ENCODE peak calls at places on chromosomes 7 and 10, in five cellular contexts. R is K562, D is H1, G is HepG2, Q is GM12878. Y is an unnamed sample.

GRCh38 chr7:153829523-153829922 is 222.7 kb upstream of the DPP6 start:
- DNase-seq in R (no peak), D (no peak), G (no peak), Q (no peak), Y (no peak)

GRCh38 chr7:80053098-80053497 is 81.5 kb upstream of the GNAI1 start:
- DNase-seq in R (no peak), D (no peak), G (peak; percentile 3), Q (no peak), Y (no peak)

GRCh38 chr7:42065942-42066341 is 171.1 kb downstream of the GLI3 start:
- DNase-seq in R (no peak), D (no peak), G (no peak), Q (no peak), Y (no peak)

GRCh38 chr7:73520673-73521635 is 1.1 kb downstream of the BAZ1B start:
- DNase-seq in R (peak; percentile 34), D (no peak), G (no peak), Q (no peak), Y (peak; percentile 44)

GRCh38 chr7:71132521-71133231 is 732 bp downstream of the GALNT17 start:
- DNase-seq in R (no peak), D (peak; percentile 65), G (no peak), Q (no peak), Y (no peak)

GRCh38 chr10:131088619-131089018 is 222.9 kb downstream of the TCERG1L start:
- DNase-seq in R (peak; percentile 58), D (peak; percentile 70), G (no peak), Q (no peak), Y (no peak)

GRCh38 chr10:90591629-90592028 is 266.2 kb downstream of the HTR7 start:
- DNase-seq in R (no peak), D (no peak), G (no peak), Q (no peak), Y (no peak)

GRCh38 chr7:108303332-108303731 is 152.9 kb downstream of the NRCAM start:
- DNase-seq in R (no peak), D (no peak), G (no peak), Q (no peak), Y (no peak)

GRCh38 chr10:95237376-95238170 is 43.5 kb downstream of the ACSM6 start:
- DNase-seq in R (no peak), D (no peak), G (no peak), Q (no peak), Y (no peak)

GRCh38 chr7:143223784-143224183 is 1.9 kb downstream of the TAS2R40 start:
- DNase-seq in R (no peak), D (no peak), G (no peak), Q (no peak), Y (no peak)

GRCh38 chr7:12557282-12557681 is 13.2 kb upstream of the SCIN start:
- DNase-seq in R (no peak), D (no peak), G (no peak), Q (no peak), Y (no peak)

GRCh38 chr7:142636751-142637150 is 112.5 kb upstream of the PRSS1 start:
- DNase-seq in R (no peak), D (no peak), G (no peak), Q (no peak), Y (no peak)

GRCh38 chr7:155169081-155169480 is 99.0 kb downstream of the HTR5A start:
- DNase-seq in R (no peak), D (no peak), G (no peak), Q (no peak), Y (no peak)

GRCh38 chr7:39217752-39218151 is 240.0 kb downstream of the POU6F2 start:
- DNase-seq in R (no peak), D (no peak), G (no peak), Q (no peak), Y (no peak)

GRCh38 chr10:71223365-71224058 is 11.1 kb downstream of the UNC5B start:
- DNase-seq in R (peak; percentile 56), D (no peak), G (no peak), Q (no peak), Y (no peak)

GRCh38 chr7:68518060-68518459 is 1080.2 kb upstream of the AUTS2 start:
- DNase-seq in R (no peak), D (no peak), G (no peak), Q (no peak), Y (no peak)
- TF ChIP-seq HDAC2 in R (no peak), D (no peak), G (no peak), Q (no peak), Y (no peak)

GRCh38 chr7:36746347-36746746 is 22.1 kb upstream of the AOAH start:
- DNase-seq in R (no peak), D (no peak), G (no peak), Q (no peak), Y (no peak)
- TF ChIP-seq HDAC2 in R (no peak), D (no peak), G (no peak), Q (no peak), Y (no peak)

DNA sequence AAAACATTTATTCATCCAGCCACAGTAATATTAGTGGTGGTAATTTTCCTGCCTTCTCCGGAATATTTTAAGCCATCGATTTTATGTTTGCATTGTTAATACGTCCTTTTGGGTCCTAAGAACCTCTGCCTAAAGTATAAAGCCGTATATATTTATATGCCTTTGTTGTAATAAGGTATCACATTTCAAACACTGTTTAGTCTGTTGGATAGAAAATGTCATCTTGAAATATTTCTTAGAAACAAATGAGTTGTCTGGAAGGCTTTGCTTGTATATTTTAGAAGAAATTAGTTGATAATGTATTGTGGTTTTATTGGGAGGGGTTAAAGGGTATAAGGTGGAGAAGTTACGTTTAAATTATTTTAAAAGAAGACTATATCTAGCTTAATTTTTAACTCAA is 11.1 kb downstream of the PRPF18 start:
- DNase-seq in R (no peak), D (no peak), G (no peak), Q (no peak), Y (no peak)
- TF ChIP-seq HDAC2 in R (no peak), D (no peak), G (no peak), Q (no peak), Y (no peak)

GRCh38 chr10:115866174-115866573 is 406.8 kb downstream of the GFRA1 start:
- DNase-seq in R (no peak), D (no peak), G (no peak), Q (no peak), Y (no peak)
- TF ChIP-seq HDAC2 in R (no peak), D (no peak), G (no peak), Q (no peak), Y (no peak)

GRCh38 chr7:149794665-149795064 is 21.3 kb upstream of the ZNF467 start:
- DNase-seq in R (peak; percentile 54), D (no peak), G (no peak), Q (no peak), Y (no peak)

GRCh38 chr7:149796287-149796860 is 23.0 kb upstream of the ZNF467 start:
- DNase-seq in R (no peak), D (no peak), G (no peak), Q (no peak), Y (no peak)

GRCh38 chr7:149797771-149798170 is 24.4 kb upstream of the ZNF467 start:
- DNase-seq in R (no peak), D (no peak), G (no peak), Q (no peak), Y (no peak)

GRCh38 chr7:149793261-149793660 is 19.9 kb upstream of the ZNF467 start:
- DNase-seq in R (no peak), D (no peak), G (no peak), Q (no peak), Y (no peak)

DNA sequence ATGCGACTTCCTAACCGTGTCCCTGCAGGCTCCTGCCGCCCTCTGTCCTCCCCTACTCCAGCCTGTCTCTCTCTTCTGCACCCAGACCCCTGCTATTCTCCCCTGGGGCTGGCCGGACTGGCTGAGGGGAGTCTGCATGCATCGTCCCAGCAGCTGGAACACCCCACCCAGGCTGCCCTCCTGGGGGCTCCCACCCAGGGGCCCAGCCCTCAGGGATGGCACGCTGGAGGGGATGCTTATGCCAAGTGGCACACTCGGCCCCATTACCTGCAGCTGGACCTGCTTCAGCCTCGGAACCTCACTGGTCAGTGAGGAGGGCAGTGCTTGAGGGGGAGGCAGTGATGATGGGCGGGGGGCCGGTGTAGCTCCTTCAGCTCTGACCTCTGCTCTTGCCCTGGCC is 21.7 kb upstream of the ZNF467 start:
- DNase-seq in R (no peak), D (no peak), G (no peak), Q (no peak), Y (no peak)
- TF ChIP-seq HDAC2 in R (no peak), D (no peak), G (no peak), Q (no peak), Y (no peak)

GRCh38 chr7:2981103-2981480 is 62.6 kb downstream of the CARD11 start:
- DNase-seq in R (no peak), D (no peak), G (no peak), Q (no peak), Y (no peak)

GRCh38 chr7:2979951-2980350 is 63.7 kb downstream of the CARD11 start:
- DNase-seq in R (no peak), D (no peak), G (no peak), Q (no peak), Y (no peak)

GRCh38 chr7:2979276-2979675 is 64.4 kb downstream of the CARD11 start:
- DNase-seq in R (no peak), D (no peak), G (no peak), Q (no peak), Y (no peak)

GRCh38 chr7:2982401-2982800 is 61.3 kb downstream of the CARD11 start:
- DNase-seq in R (no peak), D (no peak), G (no peak), Q (no peak), Y (no peak)

GRCh38 chr7:2980406-2981102 is 63.1 kb downstream of the CARD11 start:
- DNase-seq in R (no peak), D (no peak), G (no peak), Q (no peak), Y (no peak)
- TF ChIP-seq HDAC2 in R (no peak), D (no peak), G (no peak), Q (no peak), Y (no peak)

DNA sequence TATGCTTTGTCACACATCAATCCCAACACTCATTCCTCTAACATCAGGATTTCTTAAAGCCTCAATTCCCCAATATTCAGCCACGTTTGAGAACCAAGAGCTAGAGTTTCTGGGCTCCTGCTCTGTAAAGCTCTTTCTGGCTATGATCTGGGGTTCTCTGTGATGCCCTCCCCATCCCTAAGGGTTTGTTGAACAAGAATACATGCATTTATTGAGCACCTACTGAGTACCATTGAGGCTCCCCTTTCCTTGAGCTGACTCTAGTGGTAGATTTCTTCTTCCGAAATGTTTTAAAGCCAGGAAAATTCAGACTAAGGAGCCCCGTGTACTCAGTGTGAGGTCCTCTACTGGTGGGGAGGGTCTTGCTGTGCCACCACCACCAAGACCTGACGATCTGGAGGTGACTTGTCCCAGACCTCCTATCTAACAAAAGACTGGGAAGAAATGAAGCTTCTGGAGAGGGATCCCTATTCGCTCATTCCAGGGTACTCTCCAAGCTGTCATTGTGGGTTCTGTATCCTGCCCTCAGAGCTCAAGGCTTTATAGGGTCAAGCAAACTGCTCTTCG is 23.1 kb upstream of the SRGN start:
- DNase-seq in R (peak; percentile 54), D (no peak), G (no peak), Q (no peak), Y (no peak)
- TF ChIP-seq HDAC2 in R (no peak), D (no peak), G (no peak), Q (no peak), Y (no peak)